ENCODE peak calls at places on chromosomes 3 and 15, in four cellular contexts. One of them, this sample, is unnamed.

GRCh38 chr15:100355342-100355741 is 13.6 kb upstream of the ADAMTS17 start:
- DNase-seq in HepG2: no peak
- DNase-seq in K562: no peak
- DNase-seq in GM12878: no peak
- DNase-seq in this sample: no peak

GRCh38 chr3:81620813-81621212 is 140.6 kb downstream of the GBE1 start:
- DNase-seq in HepG2: no peak
- DNase-seq in K562: no peak
- DNase-seq in GM12878: no peak
- DNase-seq in this sample: no peak

GRCh38 chr15:85865070-85865684 is 70.5 kb upstream of the KLHL25 start:
- DNase-seq in HepG2: peak
- DNase-seq in K562: peak
- DNase-seq in GM12878: no peak
- DNase-seq in this sample: peak

GRCh38 chr3:146277953-146278631 is 27.2 kb upstream of the PLSCR4 start:
- DNase-seq in HepG2: peak
- DNase-seq in K562: no peak
- DNase-seq in GM12878: no peak
- DNase-seq in this sample: no peak

GRCh38 chr3:114974387-114974786 is 172.7 kb downstream of the ZBTB20 start:
- DNase-seq in HepG2: no peak
- DNase-seq in K562: no peak
- DNase-seq in GM12878: no peak
- DNase-seq in this sample: no peak

GRCh38 chr3:171744055-171744741 is 66.1 kb downstream of the PLD1 start:
- DNase-seq in HepG2: no peak
- DNase-seq in K562: no peak
- DNase-seq in GM12878: no peak
- DNase-seq in this sample: no peak

GRCh38 chr15:78347586-78348543 is 7.7 kb downstream of the CRABP1 start:
- DNase-seq in HepG2: no peak
- DNase-seq in K562: no peak
- DNase-seq in GM12878: no peak
- DNase-seq in this sample: no peak

GRCh38 chr3:99248913-99249312 is 347.4 kb upstream of the DCBLD2 start:
- DNase-seq in HepG2: no peak
- DNase-seq in K562: no peak
- DNase-seq in GM12878: no peak
- DNase-seq in this sample: no peak

GRCh38 chr15:60565407-60565806 is 86.5 kb upstream of the ICE2 start:
- DNase-seq in HepG2: no peak
- DNase-seq in K562: no peak
- DNase-seq in GM12878: no peak
- DNase-seq in this sample: peak

GRCh38 chr15:99970891-99971330 is 237.7 kb upstream of the LYSMD4 start:
- DNase-seq in HepG2: no peak
- DNase-seq in K562: no peak
- DNase-seq in GM12878: no peak
- DNase-seq in this sample: no peak

GRCh38 chr3:57060089-57060829 is at the start of gene SPATA12:
- DNase-seq in HepG2: peak
- DNase-seq in K562: peak
- DNase-seq in GM12878: no peak
- DNase-seq in this sample: peak

GRCh38 chr15:33215941-33216872 is 21.7 kb upstream of the FMN1 start:
- DNase-seq in HepG2: no peak
- DNase-seq in K562: no peak
- DNase-seq in GM12878: no peak
- DNase-seq in this sample: no peak

GRCh38 chr3:31053299-31053698 is 158.8 kb upstream of the GADL1 start:
- DNase-seq in HepG2: no peak
- DNase-seq in K562: no peak
- DNase-seq in GM12878: no peak
- DNase-seq in this sample: no peak
- TF ChIP-seq USF2 in HepG2: no peak
- TF ChIP-seq USF2 in K562: no peak
- TF ChIP-seq USF2 in GM12878: no peak
- TF ChIP-seq USF2 in this sample: no peak

DNA sequence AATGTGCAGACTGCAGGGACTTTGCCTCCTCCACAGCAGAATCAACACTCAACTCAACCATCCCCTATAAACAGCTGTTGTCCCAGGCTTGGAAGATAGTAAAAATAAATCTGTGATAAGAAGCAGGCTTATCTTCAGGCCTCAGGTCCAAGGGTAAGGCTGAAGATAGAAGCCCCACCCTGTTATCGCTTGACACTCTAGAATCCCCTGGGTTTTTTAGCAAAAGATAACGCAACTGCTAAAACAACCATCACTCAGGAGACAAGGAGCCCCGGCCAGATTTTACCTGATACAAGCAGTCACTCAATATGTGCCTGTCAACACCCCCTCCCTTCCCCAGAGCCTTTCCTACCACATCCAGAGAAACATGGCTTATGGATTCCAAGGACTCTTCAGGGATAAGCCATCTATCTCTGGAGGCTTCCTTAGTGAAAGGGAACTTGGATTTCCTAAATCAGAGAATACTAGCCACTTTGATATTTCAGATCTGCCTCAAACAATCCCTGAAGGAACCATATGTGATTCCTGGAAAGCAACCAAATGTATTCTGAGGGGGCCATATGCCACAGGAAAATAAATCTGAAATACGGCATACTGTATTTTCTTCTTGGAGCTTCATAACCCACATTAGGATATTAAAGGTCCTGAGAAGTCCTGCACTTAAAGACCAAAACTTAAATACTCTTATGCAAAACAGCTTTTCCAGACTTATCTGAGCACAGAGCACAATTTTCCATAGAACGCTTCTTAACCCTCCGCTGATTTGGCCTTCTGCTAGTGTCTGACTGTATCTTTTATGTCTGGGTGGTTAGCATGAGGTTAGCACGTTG is 60.4 kb downstream of the LYZL4 start:
- DNase-seq in HepG2: no peak
- DNase-seq in K562: peak
- DNase-seq in GM12878: no peak
- DNase-seq in this sample: no peak
- TF ChIP-seq JUND in HepG2: no peak
- TF ChIP-seq JUND in K562: no peak
- TF ChIP-seq JUND in GM12878: no peak
- TF ChIP-seq JUND in this sample: no peak

GRCh38 chr3:161274691-161275298 is 53.7 kb downstream of the NMD3 start:
- DNase-seq in HepG2: peak
- DNase-seq in K562: peak
- DNase-seq in GM12878: no peak
- DNase-seq in this sample: peak
- TF ChIP-seq MXI1 in HepG2: no peak
- TF ChIP-seq MXI1 in K562: no peak
- TF ChIP-seq MXI1 in GM12878: no peak
- TF ChIP-seq MXI1 in this sample: no peak

DNA sequence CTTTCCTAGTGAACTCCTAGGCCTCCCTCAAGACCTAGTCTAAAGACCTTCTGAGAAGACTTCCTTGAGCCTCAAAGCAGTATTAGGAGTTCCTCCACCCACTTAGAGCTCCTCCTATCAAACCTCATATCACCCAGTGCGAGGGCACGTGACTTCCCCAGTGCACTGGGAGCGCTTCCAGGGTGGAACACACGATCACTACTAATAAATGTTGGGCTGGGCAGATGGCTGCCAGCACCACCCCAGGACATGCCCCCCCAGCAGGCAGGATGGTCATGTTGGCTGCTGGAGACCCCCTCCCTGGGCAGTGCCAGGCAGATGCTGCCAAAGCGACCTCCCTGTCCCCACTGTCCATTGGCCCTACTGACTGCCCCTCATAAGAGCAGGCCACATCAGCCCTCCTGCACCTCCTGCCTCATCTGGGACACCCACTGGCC is 8.5 kb upstream of the PLXND1 start:
- DNase-seq in HepG2: no peak
- DNase-seq in K562: peak
- DNase-seq in GM12878: no peak
- DNase-seq in this sample: no peak
- TF ChIP-seq USF2 in HepG2: peak
- TF ChIP-seq USF2 in K562: peak
- TF ChIP-seq USF2 in GM12878: no peak
- TF ChIP-seq USF2 in this sample: no peak